ENCODE peak calls at places on chromosomes 7 and 10, in five cellular contexts. Q, O, C, N and J are unnamed samples.

GRCh38 chr10:26336979-26337378 is 101.2 kb upstream of the APBB1IP start:
- DNase-seq in N (no peak), O (no peak), C (no peak), Q (no peak), J (no peak)

GRCh38 chr7:55349126-55349525 is 16.0 kb upstream of the LANCL2 start:
- DNase-seq in C (no peak), O (no peak), N (no peak), Q (no peak), J (no peak)

GRCh38 chr10:111360260-111360925 is 283.6 kb downstream of the ADRA2A start:
- DNase-seq in C (peak), Q (peak), N (no peak), O (peak), J (peak)

GRCh38 chr7:38330861-38331709 is 57.6 kb upstream of the TARP start:
- DNase-seq in N (no peak), Q (no peak), O (no peak), C (no peak), J (no peak)

GRCh38 chr10:89829262-89829886 is 128.0 kb downstream of the KIF20B start:
- DNase-seq in N (no peak), C (no peak), O (no peak), Q (no peak), J (no peak)

GRCh38 chr10:4431114-4431862 is 394.7 kb upstream of the AKR1E2 start:
- DNase-seq in N (no peak), C (no peak), O (no peak), Q (no peak), J (no peak)

GRCh38 chr10:29512460-29512974 is 122.3 kb downstream of the SVIL start:
- DNase-seq in O (no peak), C (no peak), Q (no peak), N (no peak), J (no peak)

GRCh38 chr10:97481071-97481470 is 17.2 kb downstream of the MMS19 start:
- DNase-seq in Q (no peak), C (no peak), N (no peak), O (no peak), J (no peak)

GRCh38 chr10:31424473-31424872 is 105.5 kb downstream of the ZEB1 start:
- DNase-seq in Q (no peak), N (no peak), C (no peak), O (no peak), J (no peak)

GRCh38 chr7:8286118-8286517 is 24.2 kb upstream of the ICA1 start:
- DNase-seq in N (no peak), O (no peak), Q (no peak), C (no peak), J (no peak)

GRCh38 chr10:78473016-78473415 is 439.4 kb downstream of the RPS24 start:
- DNase-seq in Q (no peak), O (no peak), N (no peak), C (no peak), J (no peak)

GRCh38 chr7:42348627-42349026 is 111.6 kb upstream of the GLI3 start:
- DNase-seq in N (no peak), C (no peak), Q (no peak), O (no peak), J (peak)

GRCh38 chr7:47578581-47579270 is 3.2 kb downstream of the TNS3 start:
- DNase-seq in N (no peak), C (no peak), O (no peak), Q (peak), J (no peak)

GRCh38 chr7:156308976-156309620 is 331.5 kb upstream of the RNF32 start:
- DNase-seq in Q (no peak), C (no peak), N (no peak), O (no peak), J (no peak)

GRCh38 chr7:14841086-14841485 is 61.5 kb downstream of the DGKB start:
- DNase-seq in N (no peak), C (no peak), Q (no peak), O (no peak), J (no peak)

GRCh38 chr7:3197567-3198212 is 103.4 kb upstream of the SDK1 start:
- DNase-seq in Q (no peak), N (no peak), O (no peak), C (no peak), J (no peak)

GRCh38 chr7:2710901-2711551 is 23.0 kb downstream of the AMZ1 start:
- DNase-seq in O (peak), N (no peak), C (no peak), Q (peak), J (no peak)

GRCh38 chr7:113209449-113210203 is 91.3 kb upstream of the SMIM30 start:
- DNase-seq in O (no peak), Q (no peak), N (no peak), C (no peak), J (no peak)

GRCh38 chr7:105677803-105678583 is 96.7 kb upstream of the EFCAB10 start:
- DNase-seq in Q (peak), C (peak), O (peak), N (no peak), J (no peak)

GRCh38 chr7:133742709-133743538 is 384.2 kb upstream of the LRGUK start:
- DNase-seq in C (no peak), O (no peak), N (no peak), Q (no peak), J (no peak)

GRCh38 chr7:74043523-74043951 is 15.6 kb downstream of the ELN start:
- DNase-seq in N (no peak), Q (no peak), C (no peak), O (no peak), J (peak)

GRCh38 chr7:151142686-151143040 is 24.8 kb downstream of the GBX1 start:
- DNase-seq in Q (no peak), N (no peak), O (peak), C (peak), J (no peak)

GRCh38 chr10:31099664-31100063 is 68.0 kb upstream of the ZNF438 start:
- DNase-seq in O (peak), N (no peak), C (peak), Q (no peak), J (no peak)

GRCh38 chr7:90178592-90179279 is 24.5 kb downstream of the STEAP1 start:
- DNase-seq in N (no peak), Q (no peak), O (no peak), C (no peak), J (no peak)

GRCh38 chr7:94289071-94289470 is 105.6 kb upstream of the COL1A2 start:
- DNase-seq in N (peak), Q (peak), O (peak), C (peak), J (peak)

GRCh38 chr7:45721949-45722598 is 147.9 kb downstream of the ADCY1 start:
- DNase-seq in Q (no peak), O (no peak), C (no peak), N (no peak), J (no peak)

GRCh38 chr7:32891046-32891799 is at the start of gene KBTBD2:
- DNase-seq in N (peak), O (peak), C (peak), Q (peak), J (peak)

GRCh38 chr7:32890553-32891045 is 961 bp downstream of the KBTBD2 start:
- DNase-seq in Q (no peak), O (peak), C (no peak), N (no peak), J (peak)

GRCh38 chr7:32891800-32892520 is 400 bp upstream of the KBTBD2 start:
- DNase-seq in Q (peak), O (peak), C (peak), N (peak), J (peak)

GRCh38 chr7:32888505-32888904 is 3.1 kb downstream of the KBTBD2 start:
- DNase-seq in C (no peak), O (no peak), N (no peak), Q (no peak), J (no peak)

DNA sequence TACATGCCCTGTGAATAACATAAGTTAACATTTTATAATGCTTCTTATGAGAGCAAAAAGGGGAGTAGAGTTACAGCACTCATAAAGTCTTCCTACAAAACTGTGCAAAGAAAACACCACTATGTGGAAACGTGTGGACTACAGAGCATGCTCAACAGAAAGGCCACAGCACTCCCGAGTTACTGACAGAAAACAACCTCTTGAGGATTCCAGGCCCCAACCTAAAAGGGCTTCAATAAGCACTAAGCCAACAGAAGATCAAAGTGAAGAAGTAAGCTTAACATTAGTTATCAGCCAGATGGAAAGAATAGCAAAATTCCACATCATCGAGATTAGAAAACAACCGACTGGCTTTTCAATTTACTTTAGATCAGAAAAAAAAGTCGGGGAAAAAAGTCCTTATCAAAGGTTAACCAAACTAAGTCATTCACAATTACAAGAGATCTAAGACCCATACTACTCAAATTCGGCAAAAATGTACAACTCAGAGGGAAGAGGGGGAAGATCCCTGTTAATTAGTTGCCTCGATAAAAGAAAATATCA is 1.5 kb downstream of the KBTBD2 start:
- DNase-seq in C (no peak), N (no peak), Q (no peak), O (no peak), J (no peak)
- TF ChIP-seq POLR2A in C (no peak), N (no peak), Q (no peak), O (no peak), J (no peak)

DNA sequence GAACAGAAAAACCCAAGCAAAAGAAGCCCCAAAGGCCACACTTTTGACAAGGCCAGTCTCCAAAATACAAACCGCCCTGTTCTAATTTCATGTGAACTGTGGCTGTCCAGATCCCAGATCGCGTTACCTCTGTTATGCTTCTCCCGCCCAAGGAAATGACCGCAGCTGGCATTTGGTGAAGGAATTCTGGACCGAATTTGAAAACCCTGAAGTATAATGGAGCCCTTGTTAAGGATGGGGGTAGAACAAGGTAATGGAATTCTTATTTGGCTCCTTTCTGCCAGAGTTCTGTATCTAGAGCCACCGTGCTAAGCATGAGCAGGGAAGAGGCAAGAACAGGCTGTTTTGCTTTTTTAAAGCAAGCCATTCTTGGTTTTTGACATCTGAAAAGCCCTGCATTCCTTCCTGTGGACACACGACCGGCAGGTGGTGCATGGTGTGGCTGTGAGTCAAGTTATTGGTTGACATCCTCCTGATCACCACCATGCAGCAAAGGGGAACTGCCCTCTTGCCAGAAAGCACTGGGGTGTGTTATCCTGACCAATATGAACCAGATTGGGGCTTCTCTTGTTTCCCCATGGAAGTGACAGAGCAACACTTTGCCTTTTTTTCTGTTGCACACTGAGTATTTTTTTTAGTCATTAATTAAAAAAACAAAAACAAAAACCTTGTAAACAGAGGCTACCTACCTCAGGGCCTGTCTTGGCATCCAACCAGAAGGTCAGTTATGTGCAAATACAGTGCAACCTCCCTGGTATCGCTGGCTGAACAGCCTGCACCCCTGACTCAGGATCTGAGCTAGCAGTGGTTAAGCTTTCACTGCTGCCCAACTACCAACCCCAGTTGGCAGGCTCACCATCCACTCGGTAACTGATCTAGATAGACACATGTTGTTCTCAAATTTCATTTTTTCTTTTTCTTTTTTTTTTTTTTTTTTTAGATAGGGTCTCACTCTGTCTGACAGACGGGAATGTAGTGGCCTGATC is 14.2 kb downstream of the UCMA start:
- DNase-seq in N (no peak), O (peak), C (peak), Q (no peak), J (no peak)
- H3K27ac ChIP-seq in N (no peak), O (no peak), C (no peak), Q (no peak), J (no peak)

GRCh38 chr7:149279111-149279743 is 17.2 kb downstream of the ZNF783 start:
- DNase-seq in N (no peak), O (peak), Q (no peak), C (no peak), J (no peak)

GRCh38 chr7:149280661-149281507 is 18.9 kb downstream of the ZNF783 start:
- DNase-seq in O (peak), N (no peak), Q (no peak), C (no peak), J (no peak)

GRCh38 chr7:149280151-149280550 is 18.2 kb downstream of the ZNF783 start:
- DNase-seq in C (no peak), O (no peak), N (no peak), Q (no peak), J (no peak)

GRCh38 chr7:149278396-149278795 is 16.4 kb downstream of the ZNF783 start:
- DNase-seq in C (no peak), Q (no peak), N (no peak), O (peak), J (no peak)

DNA sequence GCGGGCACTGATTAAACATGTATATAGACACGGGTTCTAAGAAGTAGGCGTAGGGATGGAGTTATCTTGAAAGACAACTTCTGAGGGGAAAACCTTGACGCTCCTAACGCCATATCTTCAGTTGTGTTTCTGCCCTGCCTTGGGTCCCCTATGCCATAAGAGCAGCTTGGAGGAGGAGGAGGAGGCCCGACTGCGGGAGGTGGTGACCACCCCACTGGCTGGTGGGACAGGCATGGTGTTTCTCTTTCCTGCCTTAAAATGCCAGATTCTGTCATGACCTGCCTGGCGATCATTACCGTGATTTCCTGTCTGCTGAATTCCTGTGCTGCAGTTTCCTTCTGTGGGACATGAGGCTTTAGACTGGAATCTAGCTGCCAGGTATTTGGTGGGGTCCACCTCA is 15.9 kb downstream of the ZNF783 start:
- DNase-seq in N (no peak), O (peak), C (no peak), Q (no peak), J (no peak)
- TF ChIP-seq POLR2A in N (no peak), O (no peak), C (no peak), Q (no peak), J (no peak)

GRCh38 chr10:132707776-132708171 is 78.2 kb downstream of the NKX6-2 start:
- DNase-seq in C (no peak), O (peak), N (no peak), Q (peak), J (no peak)
- H3K27ac ChIP-seq in C (no peak), O (no peak), N (no peak), Q (no peak), J (no peak)

GRCh38 chr7:27155816-27156507 is 513 bp downstream of the HOXA7 start:
- DNase-seq in Q (no peak), C (peak), N (no peak), O (peak), J (peak)
- TF ChIP-seq POLR2A in Q (no peak), C (no peak), N (no peak), O (peak), J (no peak)